ENCODE peak calls at places on chromosomes 1 and 21, in seven cellular contexts. R, O, A, L, D, X and Z are unnamed samples.

GRCh38 chr1:32878637-32879041 is 7.7 kb upstream of the HPCA start:
- DNase-seq in R (no peak), O (no peak), A (no peak), L (no peak), D (no peak), X (peak), Z (no peak)

GRCh38 chr1:185489406-185489805 is 172.4 kb upstream of the IVNS1ABP start:
- DNase-seq in R (no peak), O (no peak), A (no peak), L (no peak), D (no peak), X (no peak), Z (no peak)

GRCh38 chr1:245805503-245805902 is 650.7 kb downstream of the KIF26B start:
- DNase-seq in R (no peak), O (no peak), A (no peak), L (no peak), D (no peak), X (no peak), Z (no peak)

GRCh38 chr1:111516008-111516535 is 12.6 kb upstream of the ADORA3 start:
- DNase-seq in R (peak), O (peak), A (peak), L (no peak), D (no peak), X (peak), Z (peak)

GRCh38 chr1:205374205-205375078 is 17.7 kb upstream of the KLHDC8A start:
- DNase-seq in R (no peak), O (no peak), A (peak), L (peak), D (no peak), X (no peak), Z (no peak)

GRCh38 chr21:16117331-16117730 is 387.5 kb downstream of the USP25 start:
- DNase-seq in R (no peak), O (no peak), A (no peak), L (no peak), D (no peak), X (no peak), Z (no peak)

GRCh38 chr21:42101246-42101645 is 30.1 kb downstream of the UMODL1 start:
- DNase-seq in R (no peak), O (no peak), A (no peak), L (no peak), D (peak), X (no peak), Z (no peak)

GRCh38 chr1:61247881-61248752 is 165.8 kb downstream of the NFIA start:
- DNase-seq in R (no peak), O (no peak), A (no peak), L (no peak), D (no peak), X (no peak), Z (no peak)

GRCh38 chr1:182335771-182336170 is 55.8 kb downstream of the GLUL start:
- DNase-seq in R (no peak), O (no peak), A (no peak), L (no peak), D (no peak), X (no peak), Z (no peak)